ENCODE peak calls at places on chromosomes 7 and 10, in eight cellular contexts. V is A549, C is transverse colon, W is prostate gland, S is NB4, T is uterus, O is IMR-90, E is body of pancreas. N is an unnamed sample.

GRCh38 chr10:113616244-113617074 is 47.4 kb downstream of the NRAP start:
- DNase-seq in V (peak), C (no peak), W (no peak), S (peak), T (no peak), O (no peak), E (no peak), N (no peak)

GRCh38 chr7:155163696-155164095 is 93.6 kb downstream of the HTR5A start:
- DNase-seq in V (no peak), C (no peak), W (no peak), S (no peak), T (no peak), O (no peak), E (peak), N (no peak)

GRCh38 chr10:132664407-132664806 is 121.5 kb downstream of the NKX6-2 start:
- DNase-seq in V (no peak), C (no peak), W (no peak), S (peak), T (no peak), O (no peak), E (no peak), N (no peak)

GRCh38 chr10:27464993-27465392 is 39.1 kb upstream of the RAB18 start:
- DNase-seq in V (no peak), C (no peak), W (no peak), S (no peak), T (no peak), O (no peak), E (no peak), N (no peak)

GRCh38 chr7:11237742-11238141 is 264.1 kb downstream of the PHF14 start:
- DNase-seq in V (no peak), C (no peak), W (no peak), S (no peak), T (no peak), O (no peak), E (no peak), N (no peak)

GRCh38 chr10:29356931-29357330 is 68.1 kb downstream of the LYZL1 start:
- DNase-seq in V (no peak), C (no peak), W (no peak), S (no peak), T (no peak), O (no peak), E (no peak), N (no peak)

GRCh38 chr7:26345837-26346236 is 54.2 kb downstream of the SNX10 start:
- DNase-seq in V (no peak), C (no peak), W (no peak), S (no peak), T (no peak), O (no peak), E (no peak), N (no peak)

GRCh38 chr10:15703167-15703880 is 16.4 kb downstream of the ITGA8 start:
- DNase-seq in V (no peak), C (no peak), W (no peak), S (no peak), T (no peak), O (no peak), E (no peak), N (no peak)

GRCh38 chr7:108525327-108525984 is 479 bp downstream of the PNPLA8 start:
- DNase-seq in V (peak), C (no peak), W (no peak), S (peak), T (no peak), O (peak), E (peak), N (no peak)

GRCh38 chr7:23216021-23216420 is 30.6 kb upstream of the GPNMB start:
- DNase-seq in V (no peak), C (peak), W (no peak), S (peak), T (no peak), O (no peak), E (no peak), N (peak)

GRCh38 chr10:94192974-94193373 is 169.8 kb downstream of the NOC3L start:
- DNase-seq in V (no peak), C (no peak), W (no peak), S (no peak), T (no peak), O (no peak), E (no peak), N (no peak)

GRCh38 chr10:6701289-6701688 is 121.2 kb upstream of the PRKCQ start:
- DNase-seq in V (peak), C (peak), W (no peak), S (peak), T (no peak), O (no peak), E (no peak), N (no peak)

GRCh38 chr7:140673770-140674155 is 1.0 kb downstream of the ADCK2 start:
- DNase-seq in V (no peak), C (no peak), W (no peak), S (no peak), T (no peak), O (no peak), E (peak), N (no peak)

GRCh38 chr10:111856631-111857030 is 326.9 kb downstream of the GPAM start:
- DNase-seq in V (no peak), C (no peak), W (no peak), S (no peak), T (no peak), O (no peak), E (no peak), N (no peak)

GRCh38 chr10:17109475-17110207 is 20.0 kb downstream of the CUBN start:
- DNase-seq in V (peak), C (no peak), W (no peak), S (peak), T (no peak), O (peak), E (no peak), N (no peak)

GRCh38 chr7:44720301-44720700 is 28.3 kb upstream of the ZMIZ2 start:
- DNase-seq in V (no peak), C (no peak), W (no peak), S (no peak), T (no peak), O (no peak), E (no peak), N (no peak)

GRCh38 chr7:117950601-117951278 is 77.5 kb upstream of the CTTNBP2 start:
- DNase-seq in V (no peak), C (peak), W (no peak), S (no peak), T (no peak), O (no peak), E (no peak), N (no peak)

GRCh38 chr7:6307762-6308161 is 35.3 kb upstream of the CYTH3 start:
- DNase-seq in V (peak), C (no peak), W (no peak), S (peak), T (no peak), O (no peak), E (no peak), N (no peak)

GRCh38 chr7:50660040-50660829 is 95.0 kb upstream of the DDC start:
- DNase-seq in V (no peak), C (peak), W (no peak), S (peak), T (no peak), O (no peak), E (no peak), N (no peak)

GRCh38 chr10:8396675-8397074 is 342.2 kb downstream of the GATA3 start:
- DNase-seq in V (peak), C (no peak), W (no peak), S (no peak), T (no peak), O (peak), E (no peak), N (no peak)

GRCh38 chr7:5296627-5297226 is 14.0 kb downstream of the SLC29A4 start:
- DNase-seq in V (no peak), C (no peak), W (peak), S (no peak), T (no peak), O (no peak), E (no peak), N (no peak)

GRCh38 chr7:147311332-147311731 is 1194.7 kb downstream of the CNTNAP2 start:
- DNase-seq in V (no peak), C (no peak), W (no peak), S (no peak), T (no peak), O (no peak), E (no peak), N (no peak)

GRCh38 chr7:36752026-36752735 is 27.9 kb upstream of the AOAH start:
- DNase-seq in V (no peak), C (no peak), W (no peak), S (no peak), T (no peak), O (no peak), E (no peak), N (no peak)

GRCh38 chr7:13467111-13467547 is 522.3 kb downstream of the ETV1 start:
- DNase-seq in V (no peak), C (no peak), W (no peak), S (no peak), T (no peak), O (no peak), E (no peak), N (no peak)

GRCh38 chr7:483656-484364 is 35.8 kb downstream of the PDGFA start:
- DNase-seq in V (no peak), C (no peak), W (no peak), S (no peak), T (no peak), O (no peak), E (no peak), N (no peak)

GRCh38 chr10:10878944-10879343 is 138.7 kb upstream of the CELF2 start:
- DNase-seq in V (no peak), C (no peak), W (no peak), S (no peak), T (no peak), O (no peak), E (no peak), N (no peak)

GRCh38 chr10:49502358-49502757 is 36.6 kb downstream of the ERCC6 start:
- DNase-seq in V (no peak), C (no peak), W (no peak), S (no peak), T (no peak), O (peak), E (no peak), N (no peak)

GRCh38 chr10:18650618-18651017 is 769 bp downstream of the NSUN6 start:
- DNase-seq in V (no peak), C (no peak), W (no peak), S (peak), T (no peak), O (no peak), E (no peak), N (no peak)

GRCh38 chr10:18647945-18648344 is 3.4 kb downstream of the NSUN6 start:
- DNase-seq in V (no peak), C (no peak), W (no peak), S (no peak), T (no peak), O (no peak), E (no peak), N (no peak)

GRCh38 chr10:18653112-18653511 is 1.7 kb upstream of the NSUN6 start:
- DNase-seq in V (no peak), C (no peak), W (no peak), S (no peak), T (no peak), O (no peak), E (no peak), N (no peak)

GRCh38 chr10:18649364-18649959 is 1.9 kb downstream of the NSUN6 start:
- DNase-seq in V (no peak), C (no peak), W (no peak), S (peak), T (no peak), O (no peak), E (no peak), N (no peak)

DNA sequence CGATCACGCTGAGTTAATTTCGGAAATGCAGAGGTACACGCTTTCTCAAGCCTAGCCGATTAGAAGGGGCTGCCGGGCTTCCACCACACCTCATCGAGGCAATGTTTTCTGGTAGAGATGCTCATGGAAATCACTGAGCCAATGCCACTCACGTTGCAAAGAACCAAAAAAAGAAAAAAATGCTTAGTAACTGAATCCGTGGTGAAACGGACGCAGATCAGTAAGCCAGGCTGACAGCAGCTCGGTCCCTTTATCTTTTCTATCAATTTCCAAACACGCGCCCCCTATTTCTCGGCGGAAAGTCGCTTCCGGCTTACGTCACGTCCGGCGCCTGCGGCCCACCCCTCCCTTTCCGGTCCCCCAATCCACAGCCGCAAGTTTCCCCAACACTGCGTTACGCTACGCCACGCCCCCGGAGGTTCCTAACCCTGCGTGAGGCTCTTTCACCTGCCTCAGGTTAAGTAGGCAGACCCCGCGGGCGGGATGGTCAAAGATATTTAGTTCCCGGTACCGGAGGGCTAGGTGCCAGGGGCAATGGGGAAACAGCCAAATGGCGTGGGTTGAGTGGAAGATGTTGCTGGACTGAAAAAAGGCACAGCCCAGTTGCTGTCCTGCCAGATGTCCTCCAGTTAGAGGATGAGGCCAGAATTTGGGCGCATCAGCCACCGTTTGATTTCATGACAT is at the start of gene NSUN6:
- DNase-seq in V (peak), C (peak), W (peak), S (peak), T (peak), O (peak), E (peak), N (peak)
- TF ChIP-seq POLR2A in V (peak), C (peak), W (peak), S (peak), T (peak), O (peak), E (peak), N (peak)

GRCh38 chr7:66100408-66101050 is 14.1 kb upstream of the CRCP start:
- DNase-seq in V (no peak), C (no peak), W (no peak), S (no peak), T (no peak), O (no peak), E (no peak), N (no peak)

GRCh38 chr7:66105263-66105748 is 9.3 kb upstream of the CRCP start:
- DNase-seq in V (no peak), C (no peak), W (no peak), S (no peak), T (no peak), O (no peak), E (no peak), N (no peak)

GRCh38 chr7:66095010-66095409 is 19.4 kb downstream of the ASL start:
- DNase-seq in V (no peak), C (no peak), W (no peak), S (no peak), T (no peak), O (no peak), E (no peak), N (no peak)

GRCh38 chr7:66099232-66099550 is 15.5 kb upstream of the CRCP start:
- DNase-seq in V (peak), C (peak), W (no peak), S (no peak), T (no peak), O (no peak), E (no peak), N (no peak)

DNA sequence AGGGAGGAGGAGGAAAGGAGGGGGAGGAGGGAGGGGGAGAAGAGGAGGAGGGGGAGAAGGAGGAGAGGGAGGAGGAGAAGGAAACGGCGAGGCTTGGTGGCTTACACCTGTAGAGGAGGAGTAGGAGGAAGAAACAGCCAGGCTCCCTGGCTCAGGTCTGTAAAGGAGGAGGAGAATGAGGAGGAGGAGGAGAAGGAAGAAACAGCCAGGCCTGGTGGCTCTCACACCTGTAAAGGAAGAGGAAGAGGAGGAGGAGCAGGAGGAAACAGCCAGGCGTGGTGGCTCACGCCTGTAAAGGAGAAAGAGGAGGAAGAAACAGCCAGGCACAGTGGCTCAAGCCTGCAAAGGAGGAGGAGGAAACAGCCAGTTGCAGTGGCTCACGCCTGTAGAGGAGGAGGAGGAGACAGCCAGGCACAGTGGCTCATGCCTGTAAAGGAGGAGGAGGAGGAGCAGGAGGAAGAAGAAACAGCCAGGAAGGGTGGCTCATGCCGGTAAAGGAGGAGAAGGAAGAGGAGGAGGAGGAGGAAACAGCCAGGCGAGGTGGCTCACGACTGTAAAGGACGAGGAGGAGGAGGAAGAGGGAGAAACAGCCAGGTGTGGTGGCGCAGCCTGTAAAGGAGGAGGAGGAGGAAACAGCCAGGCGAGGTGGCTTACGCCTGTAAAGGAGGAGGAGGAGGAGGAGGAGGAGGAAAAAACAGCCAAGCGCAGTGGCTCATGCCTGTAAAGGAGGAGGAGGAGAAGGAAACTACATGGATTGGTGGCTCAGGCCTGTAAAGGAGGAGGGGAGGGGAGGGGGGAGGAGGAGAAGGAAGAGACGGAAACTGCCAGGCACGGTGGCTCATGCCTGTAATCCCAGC is 14.9 kb upstream of the CRCP start:
- DNase-seq in V (peak), C (peak), W (peak), S (peak), T (peak), O (peak), E (peak), N (peak)
- TF ChIP-seq POLR2A in V (peak), C (peak), W (peak), S (no peak), T (peak), O (no peak), E (peak), N (peak)

DNA sequence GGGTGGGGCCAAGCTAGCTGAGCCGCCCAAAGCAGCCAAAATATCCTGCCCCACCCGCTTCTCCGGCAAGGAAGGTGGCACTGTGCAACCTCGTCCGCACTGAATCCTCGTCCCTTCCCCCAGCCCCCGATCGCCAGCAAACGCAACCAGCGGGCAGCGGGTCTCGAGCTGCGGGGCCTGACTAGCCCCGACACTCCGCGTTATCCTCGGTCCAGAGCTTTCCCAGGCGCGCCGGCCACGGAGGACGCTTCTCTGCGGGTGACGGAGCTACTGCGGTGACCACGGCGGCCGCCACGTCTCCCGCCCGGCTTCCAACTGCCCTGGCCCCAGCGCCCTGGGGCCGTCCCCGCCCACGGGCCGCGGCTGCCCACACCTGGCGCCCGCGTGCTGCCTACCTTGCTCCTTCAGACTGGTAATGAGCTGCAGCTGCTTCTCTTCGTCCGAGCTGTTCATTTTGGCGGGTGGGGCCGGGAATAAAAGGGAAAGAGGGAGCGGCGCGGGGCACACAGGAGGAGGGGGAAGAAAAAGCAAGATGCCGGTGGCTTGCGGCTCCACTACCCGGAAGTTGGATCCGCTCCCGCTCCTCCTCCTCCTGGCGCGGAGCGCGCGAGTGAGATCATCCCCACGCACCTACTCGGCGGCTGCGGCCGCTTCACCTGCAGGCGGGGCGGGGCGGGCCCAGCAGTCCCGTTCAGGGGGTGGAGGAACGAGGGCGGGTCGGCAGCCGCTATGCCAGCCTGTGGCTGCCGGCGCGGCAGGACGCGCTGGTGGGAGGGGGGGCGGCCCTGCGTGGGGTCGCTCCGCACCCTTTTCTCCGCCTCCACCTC is at the start of gene SHTN1:
- DNase-seq in V (peak), C (peak), W (peak), S (peak), T (peak), O (peak), E (peak), N (peak)
- TF ChIP-seq POLR2A in V (peak), C (peak), W (peak), S (no peak), T (no peak), O (no peak), E (peak), N (no peak)

GRCh38 chr7:28570113-28570969 is 158.0 kb downstream of the CREB5 start:
- DNase-seq in V (peak), C (no peak), W (no peak), S (no peak), T (no peak), O (no peak), E (no peak), N (no peak)
- TF ChIP-seq POLR2A in V (no peak), C (no peak), W (no peak), S (no peak), T (no peak), O (no peak), E (no peak), N (no peak)

GRCh38 chr10:71773221-71773971 is at the start of gene VSIR:
- DNase-seq in V (peak), C (peak), W (peak), S (peak), T (peak), O (peak), E (peak), N (peak)
- TF ChIP-seq POLR2A in V (peak), C (peak), W (peak), S (peak), T (peak), O (peak), E (peak), N (peak)

DNA sequence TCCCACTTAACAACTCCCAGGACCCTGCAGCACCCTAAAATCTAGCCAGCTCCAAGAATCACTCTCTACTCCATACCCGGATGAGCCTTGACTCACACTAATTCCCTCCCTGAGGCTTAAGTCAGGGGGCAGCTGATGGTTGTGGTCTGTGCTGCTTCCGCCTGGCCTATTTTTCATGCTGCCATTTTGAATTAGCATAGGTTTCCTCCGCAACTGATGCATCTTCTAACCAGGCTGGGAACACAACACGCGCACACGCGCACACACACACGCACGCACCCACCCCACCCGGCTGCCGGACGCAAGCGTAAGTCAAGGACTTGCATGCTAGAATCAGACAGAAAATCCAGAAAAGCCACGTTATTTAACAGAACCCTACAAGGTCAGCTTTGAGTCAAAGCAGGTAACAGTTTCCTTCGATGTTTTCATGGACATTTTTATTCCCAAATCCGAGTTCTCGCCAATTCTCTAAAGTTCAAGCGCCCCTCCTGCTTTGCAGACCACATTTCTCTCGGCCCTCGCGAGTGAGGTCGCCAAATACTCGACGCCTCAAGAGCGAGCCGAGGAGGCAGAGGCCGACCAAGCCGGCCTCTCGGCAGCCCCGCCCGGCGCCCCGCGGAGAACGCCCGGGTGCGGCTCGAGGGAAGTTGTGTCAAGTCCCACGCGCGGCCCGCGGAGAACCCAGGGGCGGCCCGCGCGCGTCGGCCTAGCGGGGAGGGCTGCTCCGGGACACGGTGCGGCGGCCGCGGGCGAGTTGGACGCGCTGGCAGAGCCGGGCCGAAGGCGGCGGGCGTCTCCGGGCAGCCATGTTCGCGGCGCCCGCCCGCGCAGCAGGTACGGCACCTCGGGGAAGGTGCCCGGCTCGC is 977 bp downstream of the SCRN1 start:
- DNase-seq in V (peak), C (peak), W (no peak), S (no peak), T (peak), O (peak), E (peak), N (peak)
- TF ChIP-seq POLR2A in V (no peak), C (no peak), W (peak), S (no peak), T (no peak), O (no peak), E (no peak), N (no peak)